ENCODE peak calls at places on chromosomes 7 and 10, in five cellular contexts. O, E, H, F and A are unnamed samples.

GRCh38 chr7:2821842-2822507 is 22.1 kb downstream of the GNA12 start:
- DNase-seq in O (no peak), F (no peak), H (no peak), E (peak; percentile 91), A (no peak)

GRCh38 chr10:3043512-3044368 is 23.6 kb upstream of the PFKP start:
- DNase-seq in O (peak; percentile 83), H (no peak), E (peak; percentile 80), F (peak; percentile 82), A (peak; percentile 89)

GRCh38 chr10:116464257-116464656 is 36.6 kb downstream of the PNLIPRP3 start:
- DNase-seq in H (no peak), O (no peak), E (no peak), F (no peak), A (no peak)

GRCh38 chr10:49398000-49398861 is 2.3 kb upstream of the DRGX start:
- DNase-seq in O (peak; percentile 76), F (peak; percentile 66), H (no peak), E (peak; percentile 28), A (peak; percentile 29)

GRCh38 chr10:75029874-75030273 is 81.6 kb upstream of the SAMD8 start:
- DNase-seq in F (no peak), H (no peak), O (no peak), E (peak; percentile 78), A (no peak)

GRCh38 chr7:106129291-106129690 is 17.2 kb upstream of the SYPL1 start:
- DNase-seq in E (no peak), F (no peak), H (no peak), O (no peak), A (no peak)

GRCh38 chr7:151743481-151743983 is 133.4 kb downstream of the PRKAG2 start:
- DNase-seq in H (no peak), F (no peak), O (no peak), E (no peak), A (no peak)

GRCh38 chr7:48298779-48299178 is 127.5 kb downstream of the ABCA13 start:
- DNase-seq in F (no peak), E (peak; percentile 84), H (no peak), O (no peak), A (peak; percentile 12)

GRCh38 chr10:77247076-77247561 is 390.5 kb downstream of the KCNMA1 start:
- DNase-seq in F (no peak), E (peak; percentile 77), H (no peak), O (no peak), A (peak; percentile 6)

GRCh38 chr7:16462618-16463017 is 2.9 kb downstream of the SOSTDC1 start:
- DNase-seq in F (no peak), H (no peak), O (no peak), E (no peak), A (no peak)

GRCh38 chr7:94445696-94446194 is 51.0 kb downstream of the COL1A2 start:
- DNase-seq in F (no peak), O (no peak), H (no peak), E (no peak), A (no peak)

DNA sequence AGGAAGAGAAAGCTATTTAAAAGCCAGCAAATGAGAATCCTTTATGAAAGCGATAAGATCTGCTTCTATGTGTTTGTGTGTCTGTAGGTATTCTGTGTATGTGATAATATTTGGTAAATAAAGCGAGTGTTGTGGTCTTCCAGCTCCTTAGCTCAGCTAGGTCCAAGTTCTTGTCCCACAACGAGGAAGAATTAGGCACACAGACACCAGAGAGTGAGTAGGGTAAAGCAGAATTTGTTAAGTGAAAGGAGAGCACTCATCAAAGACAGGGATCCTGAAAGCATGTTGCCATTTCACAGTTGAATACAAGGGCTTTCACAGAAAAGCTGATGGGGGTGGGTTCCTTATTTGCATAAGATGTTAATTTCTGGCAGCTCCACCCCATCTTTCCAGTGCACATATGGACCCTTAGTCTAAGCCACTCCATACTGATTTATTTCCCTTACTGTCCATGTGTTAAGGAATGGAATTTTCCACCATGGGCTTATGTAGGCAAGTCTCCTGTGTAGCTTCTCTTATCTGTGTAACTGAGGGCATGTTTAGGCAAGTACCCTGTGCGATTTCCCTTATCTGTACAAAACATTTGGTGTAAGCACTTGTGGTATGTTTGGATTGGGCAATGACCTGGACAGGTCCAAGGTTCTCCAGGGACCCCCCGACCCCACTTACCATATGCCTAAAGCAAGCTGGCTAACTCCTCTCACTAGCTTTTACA is 165.9 kb upstream of the VIPR2 start:
- DNase-seq in O (no peak), H (no peak), F (peak; percentile 41), E (no peak), A (no peak)
- TF ChIP-seq CTCF in O (no peak), H (no peak), F (no peak), E (no peak), A (no peak)

GRCh38 chr10:80270887-80271286 is 18.6 kb downstream of the MAT1A start:
- DNase-seq in F (no peak), O (no peak), E (no peak), H (no peak), A (no peak)

GRCh38 chr10:80271416-80271815 is 18.0 kb downstream of the MAT1A start:
- DNase-seq in H (no peak), E (no peak), F (no peak), O (no peak), A (no peak)

GRCh38 chr10:80273523-80274170 is 15.8 kb downstream of the MAT1A start:
- DNase-seq in O (no peak), E (no peak), H (no peak), F (no peak), A (no peak)

GRCh38 chr10:80274396-80275134 is 14.9 kb downstream of the MAT1A start:
- DNase-seq in E (no peak), F (no peak), H (no peak), O (no peak), A (no peak)

GRCh38 chr10:80272793-80273522 is 16.5 kb downstream of the MAT1A start:
- DNase-seq in E (no peak), F (peak; percentile 83), O (no peak), H (no peak), A (peak; percentile 48)
- TF ChIP-seq RCOR1 in E (no peak), F (no peak), O (no peak), H (no peak), A (no peak)

DNA sequence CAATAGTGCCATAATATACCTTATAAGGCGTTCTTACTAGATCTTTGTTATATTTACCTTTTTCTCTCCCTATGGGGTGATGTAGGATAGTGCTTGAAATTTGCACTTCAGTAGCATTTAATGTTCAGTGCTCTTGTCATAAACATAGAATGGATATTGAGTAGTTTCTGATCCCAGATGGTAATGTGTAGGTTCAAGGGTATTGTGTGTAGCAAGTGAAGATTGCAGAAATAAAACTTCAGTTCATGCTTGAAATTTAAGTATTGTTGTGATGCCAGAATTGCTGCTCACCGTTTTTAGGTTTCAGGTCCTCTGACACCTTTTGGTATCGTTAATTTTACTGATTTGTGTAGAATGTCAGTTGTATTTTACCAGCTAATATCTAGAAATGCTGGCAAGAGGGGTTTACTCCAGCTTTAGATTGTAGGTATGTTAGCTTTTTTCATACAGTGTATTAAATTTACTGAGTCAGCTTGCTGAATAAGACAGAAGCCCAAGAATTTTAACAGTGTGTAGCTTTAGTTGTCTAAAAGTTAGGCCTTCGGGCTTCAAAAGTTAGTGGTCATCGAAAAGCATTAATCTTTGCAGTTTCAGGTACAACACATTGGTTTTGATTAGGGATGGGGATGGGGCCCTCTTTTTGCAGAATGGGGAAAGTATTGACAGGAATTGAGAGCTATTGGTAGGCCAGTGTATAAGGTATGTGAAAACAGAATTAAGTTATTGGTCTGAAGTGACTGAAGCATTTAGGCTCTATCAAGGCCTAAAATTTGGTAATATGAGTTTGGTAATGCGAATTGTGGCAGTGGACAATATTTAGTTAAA is 2.0 kb downstream of the PTEN start:
- DNase-seq in F (no peak), H (no peak), O (no peak), E (no peak), A (no peak)
- TF ChIP-seq SMC3 in F (no peak), H (no peak), O (no peak), E (no peak), A (no peak)

GRCh38 chr10:56449770-56450169 is 88.7 kb upstream of the ZWINT start:
- DNase-seq in O (no peak), F (no peak), E (no peak), H (no peak), A (no peak)
- TF ChIP-seq CTCF in O (peak; percentile 46), F (no peak), E (peak; percentile 20), H (peak; percentile 27), A (no peak)

GRCh38 chr7:101109368-101109767 is 17.5 kb upstream of the SERPINE1 start:
- DNase-seq in O (no peak), E (no peak), F (no peak), H (no peak), A (no peak)

GRCh38 chr7:101111261-101111660 is 15.6 kb upstream of the SERPINE1 start:
- DNase-seq in F (no peak), H (no peak), O (no peak), E (no peak), A (no peak)

GRCh38 chr7:101108961-101109360 is 17.9 kb upstream of the SERPINE1 start:
- DNase-seq in E (no peak), H (no peak), F (no peak), O (peak; percentile 44), A (peak; percentile 67)

GRCh38 chr7:101106387-101106786 is 20.5 kb upstream of the SERPINE1 start:
- DNase-seq in E (no peak), F (no peak), H (no peak), O (no peak), A (no peak)

DNA sequence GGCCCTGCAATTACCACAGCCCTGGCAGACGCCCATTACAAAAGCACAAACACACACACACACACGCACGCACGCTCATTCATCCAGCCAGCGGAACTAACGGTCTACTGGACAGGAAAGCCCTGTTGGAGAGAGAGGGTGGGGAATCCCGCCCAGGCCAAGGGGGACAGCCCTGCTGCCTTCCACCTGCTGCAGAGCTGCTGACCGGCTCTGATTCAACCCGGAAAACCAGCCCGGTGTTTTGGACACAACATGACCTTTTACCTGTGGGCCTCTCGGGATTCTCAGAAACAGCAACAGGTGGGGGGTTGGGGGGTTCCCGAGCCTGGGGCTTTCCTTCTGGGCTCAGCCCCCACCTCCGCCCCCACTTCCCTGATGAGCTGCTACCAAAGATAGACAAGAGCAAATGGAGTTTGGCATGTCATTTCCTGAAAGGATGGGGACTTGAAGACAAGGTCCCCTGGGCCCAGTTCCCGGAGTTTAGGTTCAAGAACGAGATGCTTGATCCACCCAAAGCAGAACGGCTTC is 18.5 kb upstream of the SERPINE1 start:
- DNase-seq in H (peak; percentile 51), E (no peak), F (no peak), O (no peak), A (no peak)
- TF ChIP-seq RCOR1 in H (no peak), E (no peak), F (no peak), O (no peak), A (no peak)

GRCh38 chr7:87218941-87219544 is 489 bp downstream of the TMEM243 start:
- DNase-seq in O (peak; percentile 60), E (peak; percentile 34), H (no peak), F (peak; percentile 44), A (peak; percentile 50)
- TF ChIP-seq SMC3 in O (no peak), E (no peak), H (no peak), F (no peak), A (no peak)

DNA sequence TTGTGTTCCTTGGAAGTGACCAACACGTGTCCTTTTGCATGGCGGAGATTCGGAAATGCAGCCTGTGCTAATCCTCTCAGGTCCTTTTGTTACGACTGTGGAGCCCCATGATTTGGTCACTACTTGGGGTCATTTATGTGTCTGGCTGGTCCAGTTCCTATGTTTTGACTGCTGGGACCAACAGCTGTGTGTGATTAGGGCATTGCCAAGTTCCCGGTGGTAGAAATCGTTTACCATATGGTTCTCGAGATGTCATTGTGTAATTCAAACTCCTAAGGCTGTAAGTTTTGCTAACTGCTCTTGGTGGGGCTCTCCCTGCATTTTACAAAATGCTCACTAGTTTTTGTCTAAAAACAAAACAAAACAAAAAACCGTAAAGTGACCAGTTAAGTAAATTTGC is 62.0 kb downstream of the CCNY start:
- DNase-seq in O (peak; percentile 39), E (peak; percentile 57), F (no peak), H (no peak), A (no peak)
- TF ChIP-seq CTCF in O (no peak), E (no peak), F (no peak), H (no peak), A (no peak)